ENCODE peak calls at places on chromosomes 4 and X, in four cellular contexts. I is lung, S is uterus, R is Peyer's patch. H is an unnamed sample.

GRCh38 chr4:116400480-116400879 is 684.9 kb downstream of the TRAM1L1 start:
- DNase-seq in I (no peak), S (no peak), R (no peak), H (no peak)

GRCh38 chr4:22574424-22574823 is 58.6 kb upstream of the ADGRA3 start:
- DNase-seq in I (no peak), S (no peak), R (no peak), H (no peak)

GRCh38 chr4:52715255-52715897 is 35.8 kb downstream of the ERVMER34-1 start:
- DNase-seq in I (no peak), S (no peak), R (no peak), H (no peak)

GRCh38 chrX:2507904-2508630 is 7.3 kb upstream of the DHRSX start:
- DNase-seq in I (no peak), S (no peak), R (no peak), H (no peak)

GRCh38 chr4:152032722-152033131 is 271.9 kb upstream of the GATB start:
- DNase-seq in I (no peak), S (no peak), R (no peak), H (no peak)

GRCh38 chr4:137359691-137360315 is 172.5 kb downstream of the PCDH18 start:
- DNase-seq in I (no peak), S (no peak), R (no peak), H (no peak)

GRCh38 chrX:133307637-133308485 is 89.7 kb upstream of the TFDP3 start:
- DNase-seq in I (no peak), S (peak), R (no peak), H (no peak)

GRCh38 chr4:75724867-75725724 is 719 bp downstream of the USO1 start:
- DNase-seq in I (peak), S (peak), R (peak), H (peak)

GRCh38 chrX:129323115-129323514 is 200.2 kb downstream of the SMARCA1 start:
- DNase-seq in I (no peak), S (no peak), R (no peak), H (no peak)

GRCh38 chrX:73447311-73447794 is 500 bp downstream of the CDX4 start:
- DNase-seq in I (no peak), S (no peak), R (no peak), H (no peak)

GRCh38 chr4:92450694-92451093 is 146.9 kb downstream of the GRID2 start:
- DNase-seq in I (no peak), S (no peak), R (no peak), H (no peak)

GRCh38 chr4:173073939-173074500 is 94.6 kb upstream of the GALNT7 start:
- DNase-seq in I (no peak), S (no peak), R (no peak), H (peak)

GRCh38 chr4:186839122-186840037 is 115.7 kb upstream of the FAT1 start:
- DNase-seq in I (no peak), S (peak), R (no peak), H (peak)

GRCh38 chr4:89681219-89681618 is 155.7 kb downstream of the SNCA start:
- DNase-seq in I (no peak), S (no peak), R (no peak), H (no peak)

GRCh38 chr4:162891788-162892707 is 274.6 kb downstream of the NAF1 start:
- DNase-seq in I (no peak), S (no peak), R (no peak), H (no peak)

GRCh38 chr4:55736605-55737183 is 82.9 kb upstream of the EXOC1L start:
- DNase-seq in I (no peak), S (no peak), R (no peak), H (no peak)

GRCh38 chrX:130079824-130080406 is 30.4 kb downstream of the ELF4 start:
- DNase-seq in I (peak), S (peak), R (peak), H (peak)

GRCh38 chrX:153471663-153472280 is 1.4 kb upstream of the HAUS7 start:
- DNase-seq in I (no peak), S (no peak), R (no peak), H (no peak)

GRCh38 chrX:153468008-153468580 is 2.3 kb downstream of the HAUS7 start:
- DNase-seq in I (no peak), S (no peak), R (no peak), H (no peak)

GRCh38 chrX:153473126-153473525 is 2.8 kb upstream of the HAUS7 start:
- DNase-seq in I (no peak), S (no peak), R (no peak), H (no peak)

GRCh38 chrX:153469811-153470410 is 465 bp downstream of the HAUS7 start:
- DNase-seq in I (no peak), S (no peak), R (peak), H (peak)

DNA sequence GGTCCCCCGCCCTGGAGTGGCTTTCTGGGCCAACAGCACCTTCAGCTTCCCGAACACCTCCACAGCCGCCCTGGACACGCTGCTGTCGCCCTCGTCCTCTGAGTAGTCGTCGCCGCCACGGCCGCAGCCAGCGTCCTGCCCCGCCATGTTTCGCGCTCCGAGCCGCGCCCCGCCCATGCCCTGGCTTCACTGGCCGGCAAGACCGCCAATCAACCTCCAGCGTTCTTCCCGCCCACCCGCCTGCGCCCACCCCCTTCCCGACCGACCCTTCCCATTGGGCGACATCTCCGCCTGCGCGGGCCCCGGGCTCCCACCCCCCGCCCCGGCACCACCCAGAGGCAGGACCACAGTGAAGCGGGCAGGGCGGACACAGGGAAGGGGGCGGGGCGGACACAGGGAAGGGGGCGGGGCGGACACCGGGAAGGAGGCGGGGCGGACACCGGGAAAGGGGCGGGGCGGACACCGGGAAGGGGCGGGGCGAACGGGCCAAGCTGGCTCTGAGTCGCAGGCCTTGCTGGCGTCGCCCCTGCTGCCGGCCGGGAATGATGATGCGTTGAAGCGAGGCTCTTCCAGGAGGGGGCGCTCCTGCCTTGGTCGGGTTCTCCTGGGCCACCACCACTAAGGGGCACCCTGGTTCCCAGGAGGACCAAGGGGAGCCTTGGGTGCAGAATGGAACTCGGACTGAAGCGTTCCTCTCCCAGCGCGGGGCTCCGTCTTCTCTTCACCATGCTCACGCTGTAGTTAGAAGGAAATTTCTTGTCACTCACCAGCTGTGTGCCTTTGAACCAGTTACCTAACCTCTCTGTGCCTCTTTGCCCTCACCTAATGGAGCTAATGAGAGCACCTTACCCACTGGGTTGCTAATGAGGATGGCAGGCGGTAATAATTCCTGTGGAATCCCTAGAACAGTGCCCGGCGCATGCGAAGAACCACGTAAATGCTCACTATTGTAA is at the start of gene HAUS7:
- DNase-seq in I (peak), S (peak), R (peak), H (peak)
- TF ChIP-seq CTCF in I (peak), S (peak), R (peak), H (peak)

DNA sequence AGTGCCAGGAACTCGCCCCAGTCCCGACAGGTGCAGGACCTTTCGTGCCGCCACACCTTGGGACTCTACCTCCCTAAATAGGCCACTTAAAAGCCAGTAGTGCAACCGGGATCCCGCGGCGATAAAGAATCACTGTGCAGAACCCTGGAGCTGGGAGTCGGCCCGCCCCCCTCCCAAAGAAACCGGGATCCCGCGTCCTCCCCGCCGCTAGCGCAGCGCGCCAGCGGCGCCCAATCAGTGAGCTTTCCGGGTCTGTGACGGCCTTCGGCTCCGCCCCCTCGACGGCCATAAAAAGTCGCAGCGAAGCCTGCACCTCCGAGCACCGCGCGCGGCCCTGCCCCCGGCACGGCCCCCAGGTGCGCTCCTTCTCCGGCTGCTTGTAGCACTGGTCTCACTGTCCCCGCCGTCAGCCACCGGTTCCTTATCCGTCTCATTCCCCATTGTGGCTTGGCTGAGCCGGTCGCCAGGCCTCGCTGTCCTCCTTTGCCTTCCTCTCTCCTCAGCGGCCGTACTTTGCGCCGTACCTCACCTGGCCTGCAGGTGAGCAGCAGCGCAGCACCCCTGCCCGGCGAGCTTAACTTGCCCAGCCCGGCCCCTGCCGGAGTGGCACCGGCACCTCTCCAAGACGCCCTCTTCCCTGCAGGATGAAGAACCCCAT is at the start of gene LRAT:
- DNase-seq in I (peak), S (no peak), R (no peak), H (peak)
- TF ChIP-seq CTCF in I (no peak), S (no peak), R (peak), H (no peak)

DNA sequence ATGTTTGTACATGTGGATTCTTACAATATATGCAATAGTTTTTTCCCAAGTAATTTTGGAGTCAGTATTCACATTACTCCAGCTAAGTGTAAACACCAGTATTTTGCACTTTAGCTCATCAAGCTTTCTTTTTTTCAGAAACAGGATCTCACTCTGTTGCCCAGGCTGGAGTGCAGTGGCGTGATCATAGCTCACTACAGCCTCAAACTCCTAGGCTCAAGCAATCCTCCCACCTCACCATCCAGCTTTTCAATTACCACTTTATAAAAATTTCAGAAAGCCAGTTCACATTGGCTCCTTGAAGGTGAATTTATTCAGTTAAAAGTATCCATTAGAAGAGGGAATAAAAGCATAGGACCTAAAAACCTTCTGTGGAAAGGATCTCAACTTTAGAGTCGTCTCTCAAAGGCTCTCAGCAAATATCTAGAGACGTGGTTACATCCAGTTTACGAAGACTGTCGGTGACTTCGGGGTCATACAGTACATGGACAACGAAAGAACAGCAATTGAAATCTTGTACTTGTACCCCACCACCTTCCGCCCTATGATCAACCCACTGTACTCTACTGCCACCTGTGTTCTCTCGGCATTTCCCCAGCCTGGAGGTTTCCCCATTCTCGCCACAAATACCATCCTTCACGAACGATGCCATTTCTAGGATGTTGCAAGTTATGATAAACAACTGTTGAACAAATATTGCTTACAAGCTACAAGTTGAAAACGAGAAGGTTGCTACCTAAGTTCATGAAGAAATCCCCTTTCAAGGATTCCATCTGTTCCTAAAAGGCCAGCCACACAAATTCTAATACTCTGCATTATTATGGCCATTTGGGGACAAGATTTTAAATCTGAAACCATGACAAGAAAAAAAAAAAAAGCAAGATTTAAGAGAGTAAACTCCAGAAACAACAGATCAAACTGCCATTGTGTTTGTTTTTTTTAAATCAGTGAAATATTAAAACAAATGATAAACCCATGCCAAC is 1.8 kb downstream of the APBB2 start:
- DNase-seq in I (peak), S (peak), R (no peak), H (no peak)
- TF ChIP-seq CTCF in I (peak), S (peak), R (peak), H (peak)

GRCh38 chr4:7705602-7706001 is 234.1 kb downstream of the AFAP1 start:
- DNase-seq in I (no peak), S (no peak), R (no peak), H (no peak)

GRCh38 chr4:7703669-7704068 is 236.0 kb downstream of the AFAP1 start:
- DNase-seq in I (no peak), S (no peak), R (no peak), H (no peak)

GRCh38 chr4:7704091-7704490 is 235.6 kb downstream of the AFAP1 start:
- DNase-seq in I (no peak), S (no peak), R (no peak), H (no peak)

GRCh38 chr4:7704625-7705024 is 235.0 kb downstream of the AFAP1 start:
- DNase-seq in I (no peak), S (no peak), R (no peak), H (no peak)

DNA sequence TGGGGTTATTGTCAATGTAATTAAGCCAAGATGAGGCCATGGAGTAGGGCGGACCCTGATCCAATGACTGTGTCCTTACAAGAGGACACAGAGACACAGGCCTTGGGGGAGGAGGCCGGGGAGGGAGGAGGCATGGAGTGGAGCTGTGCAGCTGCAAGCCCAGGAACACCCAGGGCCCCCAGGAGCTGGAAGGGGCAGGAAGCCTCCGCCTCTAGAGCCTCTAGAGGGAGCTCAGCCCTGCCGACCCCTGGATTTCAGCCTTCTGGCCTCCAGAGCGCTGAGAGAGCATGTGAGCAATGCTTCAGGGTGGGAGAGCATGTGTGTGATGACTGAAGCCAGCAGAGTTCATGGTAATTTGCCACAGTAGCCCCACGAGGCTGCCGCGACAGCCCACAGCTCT is 234.6 kb downstream of the AFAP1 start:
- DNase-seq in I (no peak), S (peak), R (no peak), H (no peak)
- TF ChIP-seq CTCF in I (no peak), S (no peak), R (no peak), H (no peak)

GRCh38 chr4:78711676-78712075 is 64.5 kb upstream of the BMP2K start:
- DNase-seq in I (no peak), S (no peak), R (no peak), H (no peak)
- TF ChIP-seq CTCF in I (no peak), S (no peak), R (no peak), H (no peak)